ENCODE peak calls at places on chromosome 1, in ten cellular contexts. R is CD8-positive, alpha-beta T cell; E is activated CD4-positive, alpha-beta T cell treated with anti-CD3 and anti-CD28 coated beads, Interleukin-2, amount 50 U/mL, for 48 hours; Y is ELR; D is myocyte; Q is stimulated activated CD4-positive, alpha-beta T cell treated with anti-CD3 and anti-CD28 coated beads, Interleukin-1b, Interleukin-23, amount 100 ng/mL, for 24 hours; T is cardiac fibroblast; M is stimulated activated CD8-positive, alpha-beta memory T cell treated with anti-CD3 and anti-CD28 coated beads, Interleukin-2, amount 100 ng/mL, for 48 hours; C is WTC11; W is activated T-cell treated with anti-CD3 and anti-CD28 coated beads, Interleukin-2, amount 50 U/mL, for 4 hours. Z is an unnamed sample.

GRCh38 chr1:73593804-73594203 is 604.2 kb downstream of the LRRIQ3 start:
- DNase-seq in R (no peak), E (no peak), Y (peak; percentile 58), D (peak; percentile 3), Q (no peak), T (no peak), M (no peak), C (no peak), W (no peak), Z (no peak)

GRCh38 chr1:47627471-47628370 is 189.9 kb downstream of the FOXD2 start:
- DNase-seq in R (no peak), E (no peak), Y (no peak), D (no peak), Q (no peak), T (no peak), M (no peak), C (no peak), W (no peak), Z (no peak)

GRCh38 chr1:95084317-95085176 is 11.8 kb upstream of the ALG14 start:
- DNase-seq in R (no peak), E (peak; percentile 14), Y (peak; percentile 61), D (peak; percentile 57), Q (peak; percentile 2), T (peak; percentile 41), M (no peak), C (peak; percentile 28), W (peak; percentile 7), Z (no peak)

GRCh38 chr1:82534996-82535395 is 734.3 kb downstream of the ADGRL2 start:
- DNase-seq in R (no peak), E (no peak), Y (no peak), D (no peak), Q (no peak), T (peak; percentile 22), M (no peak), C (no peak), W (no peak), Z (no peak)

GRCh38 chr1:94633051-94633450 is 91.5 kb upstream of the F3 start:
- DNase-seq in R (no peak), E (no peak), Y (no peak), D (peak; percentile 40), Q (no peak), T (peak; percentile 88), M (no peak), C (no peak), W (no peak), Z (no peak)

GRCh38 chr1:219465247-219466093 is 147.4 kb downstream of the ZC3H11B start:
- DNase-seq in R (no peak), E (peak; percentile 15), Y (peak; percentile 14), D (no peak), Q (no peak), T (peak; percentile 30), M (no peak), C (no peak), W (no peak), Z (no peak)

GRCh38 chr1:92989936-92990582 is 28.8 kb upstream of the DIPK1A start:
- DNase-seq in R (no peak), E (no peak), Y (peak; percentile 63), D (peak; percentile 46), Q (no peak), T (peak; percentile 38), M (no peak), C (no peak), W (no peak), Z (no peak)

GRCh38 chr1:99557556-99558256 is 88.2 kb upstream of the PALMD start:
- DNase-seq in R (no peak), E (no peak), Y (peak; percentile 94), D (peak; percentile 21), Q (no peak), T (peak; percentile 92), M (no peak), C (no peak), W (no peak), Z (no peak)

GRCh38 chr1:17013598-17014320 is 2.0 kb upstream of the ATP13A2 start:
- DNase-seq in R (no peak), E (no peak), Y (no peak), D (peak; percentile 90), Q (no peak), T (peak; percentile 27), M (no peak), C (no peak), W (no peak), Z (peak; percentile 78)

GRCh38 chr1:107993920-107994319 is 28.9 kb upstream of the VAV3 start:
- DNase-seq in R (no peak), E (no peak), Y (no peak), D (no peak), Q (no peak), T (no peak), M (no peak), C (no peak), W (no peak), Z (no peak)

GRCh38 chr1:153929981-153930948 is 7.5 kb upstream of the GATAD2B start:
- DNase-seq in R (no peak), E (no peak), Y (no peak), D (no peak), Q (no peak), T (no peak), M (no peak), C (no peak), W (no peak), Z (peak; percentile 54)

Z was measured in spleen.